ENCODE peak calls at places on chromosomes 12 and 14, in five cellular contexts. O is uterus, X is fibroblast of pulmonary artery, C is ovary, B is AG10803. I is an unnamed sample.

GRCh38 chr14:52068741-52069616 is at the start of gene NID2:
- DNase-seq in X (peak), O (peak), B (peak), C (peak), I (peak)

GRCh38 chr14:94081386-94081820 is 293 bp downstream of the IFI27L1 start:
- DNase-seq in O (no peak), B (no peak), X (no peak), C (no peak), I (no peak)

GRCh38 chr12:76480800-76481199 is 78.8 kb downstream of the OSBPL8 start:
- DNase-seq in C (no peak), O (no peak), B (no peak), X (no peak), I (no peak)

GRCh38 chr14:105475916-105476845 is 1.6 kb downstream of the CRIP2 start:
- DNase-seq in X (peak), O (no peak), C (peak), B (peak), I (no peak)

GRCh38 chr12:56928262-56928661 is 5.9 kb downstream of the SDR9C7 start:
- DNase-seq in X (no peak), O (no peak), B (peak), C (no peak), I (peak)

GRCh38 chr12:32841061-32841460 is 55.5 kb downstream of the PKP2 start:
- DNase-seq in O (no peak), X (no peak), B (no peak), C (no peak), I (no peak)

GRCh38 chr14:36997843-36998242 is 174.6 kb downstream of the SLC25A21 start:
- DNase-seq in B (peak), C (no peak), X (no peak), O (no peak), I (no peak)

GRCh38 chr14:103367995-103368394 is 17.2 kb upstream of the MARK3 start:
- DNase-seq in C (no peak), O (no peak), B (peak), X (no peak), I (no peak)

GRCh38 chr12:11650697-11651281 is 1.3 kb downstream of the ETV6 start:
- DNase-seq in X (peak), C (no peak), B (peak), O (no peak), I (peak)

GRCh38 chr12:47346251-47347019 is 266.7 kb upstream of the AMIGO2 start:
- DNase-seq in C (no peak), O (no peak), X (no peak), B (peak), I (no peak)

GRCh38 chr14:51310453-51311074 is 70.5 kb downstream of the TMX1 start:
- DNase-seq in X (peak), B (peak), O (peak), C (no peak), I (peak)

GRCh38 chr14:62670526-62670925 is 374.7 kb downstream of the KCNH5 start:
- DNase-seq in B (no peak), X (peak), O (no peak), C (no peak), I (no peak)

GRCh38 chr14:58808828-58809227 is 171.1 kb downstream of the DACT1 start:
- DNase-seq in C (peak), X (peak), O (no peak), B (peak), I (peak)

GRCh38 chr12:65881965-65882413 is 57.7 kb downstream of the HMGA2 start:
- DNase-seq in O (peak), C (peak), B (peak), X (peak), I (peak)

GRCh38 chr12:46843811-46844210 is 18.0 kb upstream of the SLC38A4 start:
- DNase-seq in C (no peak), X (peak), O (no peak), B (peak), I (peak)

GRCh38 chr14:49975286-49975685 is 82.4 kb downstream of the ARF6 start:
- DNase-seq in X (peak), B (peak), O (no peak), C (no peak), I (peak)

GRCh38 chr12:115618105-115618504 is 659.4 kb downstream of the MED13L start:
- DNase-seq in C (no peak), O (no peak), B (no peak), X (no peak), I (no peak)

GRCh38 chr12:47775100-47775911 is 2.3 kb downstream of the SLC48A1 start:
- DNase-seq in O (no peak), B (peak), C (peak), X (peak), I (peak)

GRCh38 chr12:17239874-17240273 is 633.9 kb upstream of the LMO3 start:
- DNase-seq in X (no peak), B (no peak), O (no peak), C (no peak), I (no peak)

GRCh38 chr12:2461046-2461445 is 333.7 kb upstream of the FKBP4 start:
- DNase-seq in X (no peak), C (no peak), O (no peak), B (no peak), I (no peak)

GRCh38 chr12:123122649-123123048 is 28.2 kb downstream of the PITPNM2 start:
- DNase-seq in X (no peak), B (no peak), O (no peak), C (no peak), I (no peak)

GRCh38 chr12:107178776-107179175 is 85.4 kb upstream of the CRY1 start:
- DNase-seq in O (no peak), B (no peak), C (no peak), X (no peak), I (no peak)

GRCh38 chr14:42224053-42224888 is 617.6 kb downstream of the LRFN5 start:
- DNase-seq in O (peak), B (peak), C (peak), X (peak), I (peak)

GRCh38 chr12:10715491-10715890 is 7.6 kb downstream of the YBX3 start:
- DNase-seq in B (no peak), O (no peak), X (no peak), C (no peak), I (no peak)

GRCh38 chr14:73295198-73295796 is 58.0 kb downstream of the PAPLN start:
- DNase-seq in B (peak), C (no peak), O (no peak), X (peak), I (peak)

GRCh38 chr12:116882742-116883141 is 1.5 kb upstream of the HRK start:
- DNase-seq in O (no peak), B (peak), C (no peak), X (peak), I (peak)

GRCh38 chr14:54590481-54590880 is 23.6 kb downstream of the SAMD4A start:
- DNase-seq in C (no peak), X (no peak), B (no peak), O (no peak), I (no peak)

GRCh38 chr14:54589076-54589475 is 22.1 kb downstream of the SAMD4A start:
- DNase-seq in C (no peak), O (no peak), B (peak), X (no peak), I (no peak)

GRCh38 chr14:54593860-54594259 is 26.9 kb downstream of the SAMD4A start:
- DNase-seq in C (no peak), B (no peak), O (no peak), X (peak), I (peak)

GRCh38 chr14:54589843-54590242 is 22.9 kb downstream of the SAMD4A start:
- DNase-seq in B (peak), X (no peak), O (no peak), C (no peak), I (peak)

GRCh38 chr14:54591461-54592245 is 24.7 kb downstream of the SAMD4A start:
- DNase-seq in X (no peak), O (no peak), B (peak), C (no peak), I (no peak)
- TF ChIP-seq CTCF in X (no peak), O (no peak), B (no peak), C (no peak), I (no peak)

GRCh38 chr12:84276215-84276614 is 636.4 kb downstream of the SLC6A15 start:
- DNase-seq in B (no peak), C (no peak), O (no peak), X (no peak), I (no peak)
- TF ChIP-seq CTCF in B (no peak), C (no peak), O (no peak), X (no peak), I (no peak)

GRCh38 chr12:121712462-121713256 is at the start of gene TMEM120B:
- DNase-seq in C (peak), X (peak), B (peak), O (peak), I (peak)
- TF ChIP-seq CTCF in C (no peak), X (no peak), B (no peak), O (no peak), I (no peak)

GRCh38 chr12:30463636-30464035 is 232.0 kb downstream of the IPO8 start:
- DNase-seq in C (no peak), O (no peak), X (no peak), B (no peak), I (no peak)

GRCh38 chr12:30461011-30461670 is 234.5 kb downstream of the IPO8 start:
- DNase-seq in O (no peak), X (no peak), B (no peak), C (no peak), I (no peak)

GRCh38 chr12:30462249-30462648 is 233.4 kb downstream of the IPO8 start:
- DNase-seq in B (no peak), C (no peak), O (no peak), X (no peak), I (no peak)

GRCh38 chr12:30458453-30458852 is 237.2 kb downstream of the IPO8 start:
- DNase-seq in B (no peak), O (no peak), X (no peak), C (no peak), I (no peak)

DNA sequence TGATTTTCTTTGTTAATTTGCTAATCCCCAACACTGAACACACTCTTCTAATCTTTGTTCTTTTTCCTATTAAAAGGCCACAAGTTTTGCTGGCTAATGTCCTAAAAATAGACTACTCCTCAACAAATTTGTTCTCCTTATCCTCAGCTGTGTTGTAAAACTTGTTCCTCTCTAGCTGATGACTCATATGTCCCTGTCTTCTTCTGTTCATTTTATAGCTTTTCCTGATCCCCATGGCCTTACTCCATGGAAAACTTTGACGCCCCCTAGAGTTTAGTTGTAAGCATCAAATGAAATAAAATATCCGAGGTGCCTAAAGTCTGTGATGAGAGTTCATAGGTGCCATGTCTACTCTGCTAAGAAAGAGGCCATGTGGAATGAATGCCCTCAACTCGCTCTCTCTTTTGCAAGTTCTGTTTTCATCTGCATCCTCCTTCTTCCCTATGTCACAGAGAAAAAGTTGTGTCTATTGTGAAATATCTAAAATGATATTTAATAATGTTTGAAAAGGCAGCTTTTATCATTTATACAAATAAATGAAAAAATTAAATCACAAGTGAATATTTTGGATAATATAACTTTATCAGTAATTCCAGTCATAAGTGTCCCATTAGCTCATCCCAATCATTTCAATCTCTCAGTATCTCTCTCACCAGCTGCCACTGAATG is 237.9 kb downstream of the IPO8 start:
- DNase-seq in C (no peak), B (peak), X (peak), O (no peak), I (peak)
- TF ChIP-seq CTCF in C (no peak), B (peak), X (peak), O (peak), I (peak)

GRCh38 chr14:106491851-106492250 is 965.5 kb downstream of the TMEM121 start:
- DNase-seq in X (no peak), C (no peak), O (no peak), B (no peak), I (peak)
- TF ChIP-seq CTCF in X (peak), C (no peak), O (no peak), B (peak), I (peak)

GRCh38 chr12:113136128-113136989 is 798 bp upstream of the RASAL1 start:
- DNase-seq in B (no peak), X (no peak), O (no peak), C (no peak), I (no peak)

GRCh38 chr12:113133036-113133435 is 2.5 kb downstream of the RASAL1 start:
- DNase-seq in B (no peak), O (no peak), C (no peak), X (no peak), I (no peak)

GRCh38 chr12:113135178-113136127 is at the start of gene RASAL1:
- DNase-seq in C (no peak), O (no peak), X (no peak), B (no peak), I (no peak)

GRCh38 chr12:113136990-113137511 is 1.5 kb upstream of the RASAL1 start:
- DNase-seq in X (no peak), O (no peak), C (no peak), B (no peak), I (no peak)

DNA sequence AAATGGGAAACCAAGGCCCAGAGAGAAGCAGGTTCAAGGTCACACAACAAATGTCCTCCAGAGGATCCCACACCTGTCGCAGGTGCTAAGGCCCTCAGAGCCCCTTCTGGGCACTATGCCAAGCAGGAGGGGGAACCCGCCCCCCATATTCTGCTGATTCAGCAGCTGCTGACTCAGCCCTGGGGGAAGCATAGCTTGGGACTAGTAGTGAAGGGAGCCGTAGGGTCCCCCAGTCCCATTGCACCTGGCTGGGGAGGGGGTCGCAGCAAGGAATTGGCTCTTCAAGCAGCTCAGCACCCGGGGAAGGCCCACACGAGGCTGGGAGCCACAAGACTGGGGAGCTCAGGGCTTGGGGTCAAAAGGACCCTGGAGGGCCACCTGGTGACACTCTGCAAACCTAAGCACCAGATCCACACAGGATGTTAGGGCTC is 1.0 kb downstream of the RASAL1 start:
- DNase-seq in O (no peak), B (no peak), X (no peak), C (no peak), I (no peak)
- TF ChIP-seq CTCF in O (no peak), B (no peak), X (no peak), C (no peak), I (no peak)

GRCh38 chr12:53425515-53426150 is 2.0 kb downstream of the AMHR2 start:
- DNase-seq in B (no peak), O (no peak), C (peak), X (no peak), I (no peak)
- TF ChIP-seq CTCF in B (no peak), O (no peak), C (no peak), X (no peak), I (no peak)

GRCh38 chr12:74412607-74413230 is 124.9 kb upstream of the ATXN7L3B start:
- DNase-seq in B (peak), C (no peak), O (no peak), X (peak), I (peak)

GRCh38 chr12:74418573-74418972 is 119.1 kb upstream of the ATXN7L3B start:
- DNase-seq in O (no peak), B (no peak), C (no peak), X (no peak), I (no peak)

DNA sequence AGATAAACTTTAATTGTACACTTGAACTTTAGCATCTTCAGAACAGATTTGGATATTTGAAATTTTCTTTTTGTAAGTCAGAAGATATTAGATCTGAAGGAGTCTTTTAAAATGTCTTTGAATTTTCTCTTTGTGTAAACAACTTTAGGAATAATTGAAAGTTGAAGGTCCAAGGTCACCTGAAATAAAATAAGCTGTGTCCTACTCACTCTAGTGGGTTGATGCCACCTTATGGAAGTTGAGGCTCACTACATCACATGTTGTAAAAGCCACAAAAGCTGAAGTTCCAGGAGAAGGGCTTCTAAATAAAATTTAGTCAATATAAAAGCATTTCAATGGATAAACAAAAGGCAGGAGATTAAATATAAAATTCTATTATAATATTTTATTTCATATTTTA is 122.0 kb upstream of the ATXN7L3B start:
- DNase-seq in O (no peak), X (peak), C (no peak), B (peak), I (peak)
- TF ChIP-seq CTCF in O (no peak), X (peak), C (no peak), B (peak), I (peak)